ENCODE peak calls at places on chromosomes 5 and 9, in five cellular contexts. L is endothelial cell of umbilical vein, O is upper lobe of right lung, Z is OCI-LY7, J is brain microvascular endothelial cell. H is an unnamed sample.

GRCh38 chr9:136395345-136396218 is 4.4 kb downstream of the SNAPC4 start:
- DNase-seq in Z (no peak), J (no peak), O (no peak), L (no peak), H (no peak)

GRCh38 chr5:126846344-126846743 is 69.4 kb downstream of the LMNB1 start:
- DNase-seq in Z (no peak), L (peak), J (no peak), O (no peak), H (no peak)

GRCh38 chr9:112760821-112761220 is 10.3 kb downstream of the SNX30 start:
- DNase-seq in L (no peak), O (no peak), Z (no peak), J (no peak), H (no peak)

GRCh38 chr5:76592692-76593091 is 30.5 kb downstream of the F2RL2 start:
- DNase-seq in O (no peak), J (no peak), L (no peak), Z (no peak), H (no peak)

GRCh38 chr5:35919191-35919590 is 19.2 kb downstream of the CAPSL start:
- DNase-seq in O (no peak), Z (no peak), J (peak), L (no peak), H (no peak)

GRCh38 chr9:83430681-83431080 is 107.5 kb downstream of the FRMD3 start:
- DNase-seq in Z (no peak), L (no peak), O (no peak), J (no peak), H (no peak)

GRCh38 chr5:33079548-33079947 is 361.2 kb upstream of the TARS1 start:
- DNase-seq in Z (no peak), O (no peak), L (no peak), J (no peak), H (no peak)

GRCh38 chr5:172637122-172637580 is 3.9 kb upstream of the NEURL1B start:
- DNase-seq in L (no peak), O (no peak), Z (no peak), J (no peak), H (no peak)

GRCh38 chr5:177509991-177510566 is 453 bp upstream of the DOK3 start:
- DNase-seq in O (no peak), L (no peak), J (no peak), Z (peak), H (peak)

GRCh38 chr9:109088221-109088620 is 31.5 kb downstream of the TMEM245 start:
- DNase-seq in Z (no peak), J (no peak), O (no peak), L (no peak), H (no peak)

GRCh38 chr9:111034146-111034545 is 4.1 kb downstream of the LPAR1 start:
- DNase-seq in L (no peak), O (no peak), Z (no peak), J (no peak), H (no peak)

GRCh38 chr9:36163049-36163839 is 5.9 kb upstream of the CCIN start:
- DNase-seq in J (peak), L (peak), Z (no peak), O (no peak), H (no peak)

GRCh38 chr9:131410051-131410491 is 16.2 kb downstream of the PRRC2B start:
- DNase-seq in L (no peak), Z (no peak), J (no peak), O (no peak), H (peak)

GRCh38 chr5:176192094-176192721 is 46.0 kb upstream of the SIMC1 start:
- DNase-seq in L (no peak), J (no peak), O (no peak), Z (no peak), H (no peak)

GRCh38 chr5:160260881-160261815 is 31.8 kb downstream of the FABP6 start:
- DNase-seq in J (peak), L (peak), O (peak), Z (peak), H (peak)

GRCh38 chr5:65034782-65035181 is 266.1 kb downstream of the CWC27 start:
- DNase-seq in Z (peak), L (no peak), J (no peak), O (peak), H (peak)

GRCh38 chr5:144088211-144088965 is 82.1 kb downstream of the YIPF5 start:
- DNase-seq in O (no peak), J (no peak), L (peak), Z (no peak), H (no peak)

GRCh38 chr9:22238809-22239684 is 207.6 kb upstream of the DMRTA1 start:
- DNase-seq in Z (peak), L (peak), J (peak), O (no peak), H (peak)

GRCh38 chr5:37722236-37723146 is 117.3 kb downstream of the GDNF start:
- DNase-seq in J (peak), Z (no peak), L (peak), O (no peak), H (peak)

GRCh38 chr5:162824360-162824759 is 613.0 kb upstream of the CCNG1 start:
- DNase-seq in L (no peak), J (no peak), Z (no peak), O (no peak), H (no peak)

GRCh38 chr9:70049236-70049635 is 5.6 kb downstream of the MAMDC2 start:
- DNase-seq in Z (no peak), O (no peak), J (peak), L (no peak), H (no peak)

GRCh38 chr5:59093329-59093728 is 510.5 kb downstream of the RAB3C start:
- DNase-seq in O (no peak), J (no peak), L (no peak), Z (no peak), H (no peak)
- H3K4me3 ChIP-seq in O (peak), J (no peak), L (no peak), Z (no peak), H (no peak)

DNA sequence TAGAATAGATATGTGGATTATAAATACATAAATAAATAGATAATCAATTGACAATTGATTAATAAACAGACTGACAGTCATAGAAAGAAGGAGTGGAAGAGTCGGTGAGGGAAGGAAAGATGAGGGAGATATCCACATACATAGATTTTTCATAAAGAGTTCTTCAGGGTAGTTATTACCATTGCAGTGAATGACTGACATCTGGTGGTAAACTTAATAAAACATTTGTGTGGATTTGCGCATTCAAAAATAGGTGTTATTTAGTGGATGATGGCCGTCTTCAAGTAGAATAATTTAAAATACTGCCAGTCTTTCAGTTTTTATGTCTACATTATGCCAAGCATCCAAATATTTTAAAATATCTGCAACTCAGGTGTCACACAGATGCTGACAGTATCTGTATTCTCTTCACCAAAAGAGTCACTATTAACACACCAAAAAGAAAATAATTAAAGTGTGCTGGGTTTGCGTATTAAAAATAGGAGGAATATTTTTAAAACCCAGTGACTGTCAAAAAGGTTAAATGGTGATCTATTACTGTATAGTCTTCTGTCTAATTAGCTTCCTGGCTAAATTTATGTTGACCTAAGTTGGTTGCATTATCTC is 78.8 kb downstream of the GIN1 start:
- DNase-seq in O (no peak), J (no peak), L (peak), Z (peak), H (peak)
- TF ChIP-seq CTCF in O (peak), J (peak), L (peak), Z (peak), H (peak)

DNA sequence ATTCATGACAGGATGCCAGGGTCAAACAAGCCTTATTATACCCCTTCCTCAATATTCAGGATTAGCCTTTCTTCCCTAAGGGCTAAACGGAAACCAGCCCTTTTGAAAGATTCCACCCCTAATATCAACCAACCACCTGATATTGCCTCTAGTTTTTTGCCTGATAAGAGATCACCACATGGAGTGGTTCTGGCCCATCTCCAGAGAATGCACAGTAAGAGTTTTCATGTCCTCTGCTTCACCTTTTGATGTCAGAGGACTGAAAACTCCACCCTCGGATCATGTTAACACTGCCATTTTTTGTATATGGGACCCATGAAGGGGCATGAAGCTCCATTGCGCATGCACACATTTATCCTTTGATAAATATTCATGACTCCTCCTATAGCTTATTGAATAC is 5.8 kb upstream of the LNPEP start:
- DNase-seq in Z (no peak), L (no peak), O (no peak), J (peak), H (no peak)
- H3K4me3 ChIP-seq in Z (no peak), L (no peak), O (no peak), J (no peak), H (no peak)

GRCh38 chr9:73683862-73684591 is 532.4 kb downstream of the ANXA1 start:
- DNase-seq in O (no peak), Z (peak), J (peak), L (peak), H (peak)
- TF ChIP-seq CTCF in O (peak), Z (peak), J (peak), L (peak), H (peak)

GRCh38 chr5:168268949-168269943 is 22.2 kb upstream of the WWC1 start:
- DNase-seq in J (peak), O (peak), L (peak), Z (peak), H (peak)
- H3K4me3 ChIP-seq in J (peak), O (peak), L (no peak), Z (no peak), H (peak)

H was measured in GM12865.